ENCODE peak calls at places on chromosome 19, in six cellular contexts. O is foreskin keratinocyte, K is upper lobe of right lung, A is pancreas, Z is PC-3, C is GM12878. N is an unnamed sample.
A peak's percentile ranks its signal among the peaks of the same experiment; 100 is the strongest.

GRCh38 chr19:48170817-48171347 is 402 bp downstream of the ZSWIM9 start:
- ATAC-seq in O (no peak), K (no peak), A (no peak), Z (no peak), C (peak; percentile 25), N (peak; percentile 0)

GRCh38 chr19:20038358-20039202 is 725 bp downstream of the ZNF682 start:
- ATAC-seq in O (peak; percentile 19), K (no peak), A (no peak), Z (peak; percentile 42), C (no peak), N (no peak)

GRCh38 chr19:7799640-7800355 is 30.2 kb upstream of the EVI5L start:
- ATAC-seq in O (no peak), K (peak; percentile 94), A (peak; percentile 94), Z (peak; percentile 68), C (peak; percentile 88), N (peak; percentile 59)

GRCh38 chr19:472005-472858 is 11.4 kb upstream of the SHC2 start:
- ATAC-seq in O (no peak), K (no peak), A (no peak), Z (no peak), C (no peak), N (no peak)

GRCh38 chr19:19997656-19998268 is 41.5 kb downstream of the ZNF682 start:
- ATAC-seq in O (no peak), K (peak; percentile 59), A (peak; percentile 83), Z (no peak), C (no peak), N (no peak)

GRCh38 chr19:18861235-18861634 is 29.5 kb downstream of the UPF1 start:
- ATAC-seq in O (no peak), K (peak; percentile 5), A (no peak), Z (no peak), C (peak; percentile 77), N (no peak)

GRCh38 chr19:16347706-16348105 is 23.1 kb downstream of the KLF2 start:
- ATAC-seq in O (no peak), K (no peak), A (no peak), Z (no peak), C (no peak), N (no peak)

GRCh38 chr19:6100284-6100915 is 9.9 kb downstream of the RFX2 start:
- ATAC-seq in O (no peak), K (peak; percentile 71), A (no peak), Z (no peak), C (peak; percentile 66), N (no peak)

GRCh38 chr19:32459199-32459865 is 53.8 kb downstream of the DPY19L3 start:
- ATAC-seq in O (no peak), K (no peak), A (no peak), Z (no peak), C (peak; percentile 49), N (no peak)

GRCh38 chr19:19615086-19615485 is 3.4 kb downstream of the PBX4 start:
- ATAC-seq in O (no peak), K (no peak), A (no peak), Z (peak; percentile 17), C (peak; percentile 12), N (peak; percentile 36)